ENCODE peak calls at places on chromosome 20, in six cellular contexts. F is mucosa of gallbladder; G is left cardiac atrium; T is activated T-cell treated with anti-CD3 and anti-CD28 coated beads, Interleukin-2, amount 50 U/mL, for 4 hours; C is GM12865; W is coronary artery. M is an unnamed sample.

GRCh38 chr20:44805335-44805734 is 5.0 kb downstream of the RIMS4 start:
- DNase-seq in G (no peak), T (no peak), C (no peak), F (no peak), W (no peak), M (no peak)

GRCh38 chr20:25544316-25544715 is 41.0 kb downstream of the NINL start:
- DNase-seq in C (no peak), F (no peak), T (no peak), W (no peak), G (no peak), M (no peak)

GRCh38 chr20:52959125-52959524 is 13.0 kb upstream of the TSHZ2 start:
- DNase-seq in F (no peak), W (no peak), C (peak), T (no peak), G (no peak), M (no peak)

GRCh38 chr20:17961600-17961965 is 7.0 kb downstream of the SNX5 start:
- DNase-seq in C (no peak), F (no peak), T (no peak), G (no peak), W (no peak), M (no peak)

GRCh38 chr20:49717693-49718092 is 4.0 kb upstream of the B4GALT5 start:
- DNase-seq in C (no peak), T (no peak), F (no peak), W (no peak), G (no peak), M (no peak)

GRCh38 chr20:59932616-59933295 is 681 bp downstream of the SYCP2 start:
- DNase-seq in F (no peak), W (no peak), G (peak), T (no peak), C (no peak), M (no peak)

GRCh38 chr20:62830251-62830650 is 13.4 kb downstream of the COL9A3 start:
- DNase-seq in W (no peak), G (no peak), C (no peak), T (no peak), F (no peak), M (no peak)

GRCh38 chr20:38002422-38002821 is 30.8 kb downstream of the TTI1 start:
- DNase-seq in F (no peak), C (no peak), W (no peak), T (no peak), G (no peak), M (no peak)

GRCh38 chr20:38658879-38659612 is 57.4 kb downstream of the ARHGAP40 start:
- DNase-seq in T (peak), G (peak), W (no peak), F (no peak), C (peak), M (peak)

GRCh38 chr20:50517817-50518154 is 7.6 kb downstream of the PTPN1 start:
- DNase-seq in F (no peak), W (no peak), G (no peak), T (no peak), C (no peak), M (no peak)

GRCh38 chr20:33653218-33653899 is 8.8 kb upstream of the C20orf144 start:
- DNase-seq in W (peak), C (peak), F (peak), T (no peak), G (peak), M (no peak)

GRCh38 chr20:57589728-57590484 is 29.0 kb downstream of the PCK1 start:
- DNase-seq in T (no peak), C (no peak), W (no peak), G (no peak), F (peak), M (no peak)

GRCh38 chr20:42598586-42598985 is 591.1 kb downstream of the PTPRT start:
- DNase-seq in T (no peak), F (no peak), W (peak), G (no peak), C (no peak), M (no peak)

GRCh38 chr20:47551841-47552240 is 50.2 kb downstream of the NCOA3 start:
- DNase-seq in C (no peak), F (no peak), T (no peak), W (no peak), G (no peak), M (no peak)

GRCh38 chr20:38692436-38693411 is 31.6 kb upstream of the SLC32A1 start:
- DNase-seq in G (peak), C (peak), T (peak), W (no peak), F (peak), M (peak)

GRCh38 chr20:33576432-33576883 is 85.7 kb upstream of the C20orf144 start:
- DNase-seq in T (no peak), C (no peak), G (no peak), F (no peak), W (no peak), M (no peak)

GRCh38 chr20:50068041-50068651 is 44.8 kb downstream of the UBE2V1 start:
- DNase-seq in C (no peak), W (no peak), F (no peak), T (no peak), G (no peak), M (no peak)

GRCh38 chr20:63943007-63943807 is 13.0 kb downstream of the UCKL1 start:
- DNase-seq in F (no peak), C (no peak), G (peak), T (no peak), W (no peak), M (no peak)

GRCh38 chr20:43363506-43363905 is 94.2 kb upstream of the SRSF6 start:
- DNase-seq in W (no peak), C (no peak), F (no peak), G (no peak), T (no peak), M (no peak)

GRCh38 chr20:62849431-62849830 is 12.2 kb downstream of the TCFL5 start:
- DNase-seq in C (no peak), T (no peak), G (no peak), F (no peak), W (no peak), M (no peak)

GRCh38 chr20:16243470-16243869 is 329.8 kb downstream of the KIF16B start:
- DNase-seq in F (no peak), W (no peak), T (no peak), G (no peak), C (peak), M (no peak)